ENCODE peak calls at places on chromosomes 2 and 18, in nine cellular contexts. One of them, this sample, is unnamed.

GRCh38 chr2:197915548-197916265 is 111.3 kb downstream of the PLCL1 start:
- DNase-seq in sigmoid colon: no peak
- DNase-seq in vagina: no peak
- DNase-seq in uterus: no peak
- DNase-seq in endothelial cell of umbilical vein: no peak
- DNase-seq in transverse colon: no peak
- DNase-seq in adrenal gland: no peak
- DNase-seq in Peyer's patch: no peak
- DNase-seq in tibial nerve: no peak
- DNase-seq in this sample: no peak

GRCh38 chr18:57834616-57835015 is 31.5 kb upstream of the ATP8B1 start:
- DNase-seq in sigmoid colon: no peak
- DNase-seq in vagina: no peak
- DNase-seq in uterus: no peak
- DNase-seq in endothelial cell of umbilical vein: no peak
- DNase-seq in transverse colon: no peak
- DNase-seq in adrenal gland: no peak
- DNase-seq in Peyer's patch: no peak
- DNase-seq in tibial nerve: no peak
- DNase-seq in this sample: no peak

GRCh38 chr2:231683292-231683898 is 24.9 kb upstream of the PTMA start:
- DNase-seq in sigmoid colon: peak; percentile 58
- DNase-seq in vagina: no peak
- DNase-seq in uterus: no peak
- DNase-seq in endothelial cell of umbilical vein: no peak
- DNase-seq in transverse colon: no peak
- DNase-seq in adrenal gland: no peak
- DNase-seq in Peyer's patch: no peak
- DNase-seq in tibial nerve: no peak
- DNase-seq in this sample: no peak

GRCh38 chr2:72570401-72570800 is 255.4 kb downstream of the EXOC6B start:
- DNase-seq in sigmoid colon: no peak
- DNase-seq in vagina: no peak
- DNase-seq in uterus: no peak
- DNase-seq in endothelial cell of umbilical vein: no peak
- DNase-seq in transverse colon: no peak
- DNase-seq in adrenal gland: no peak
- DNase-seq in Peyer's patch: no peak
- DNase-seq in tibial nerve: no peak
- DNase-seq in this sample: no peak

GRCh38 chr2:236919209-236919608 is 166.5 kb upstream of the COPS8 start:
- DNase-seq in sigmoid colon: no peak
- DNase-seq in vagina: no peak
- DNase-seq in uterus: no peak
- DNase-seq in endothelial cell of umbilical vein: peak; percentile 43
- DNase-seq in transverse colon: no peak
- DNase-seq in adrenal gland: no peak
- DNase-seq in Peyer's patch: no peak
- DNase-seq in tibial nerve: no peak
- DNase-seq in this sample: no peak

GRCh38 chr2:46913471-46914381 is 1.9 kb downstream of the MCFD2 start:
- DNase-seq in sigmoid colon: peak; percentile 69
- DNase-seq in vagina: no peak
- DNase-seq in uterus: no peak
- DNase-seq in endothelial cell of umbilical vein: peak; percentile 59
- DNase-seq in transverse colon: peak; percentile 32
- DNase-seq in adrenal gland: peak; percentile 50
- DNase-seq in Peyer's patch: no peak
- DNase-seq in tibial nerve: no peak
- DNase-seq in this sample: no peak

GRCh38 chr18:31667185-31667584 is 17.2 kb downstream of the B4GALT6 start:
- DNase-seq in sigmoid colon: no peak
- DNase-seq in vagina: no peak
- DNase-seq in uterus: no peak
- DNase-seq in endothelial cell of umbilical vein: no peak
- DNase-seq in transverse colon: no peak
- DNase-seq in adrenal gland: no peak
- DNase-seq in Peyer's patch: no peak
- DNase-seq in tibial nerve: no peak
- DNase-seq in this sample: no peak

GRCh38 chr2:58834404-58834803 is 593.3 kb upstream of the FANCL start:
- DNase-seq in sigmoid colon: no peak
- DNase-seq in vagina: no peak
- DNase-seq in uterus: no peak
- DNase-seq in endothelial cell of umbilical vein: peak; percentile 16
- DNase-seq in transverse colon: no peak
- DNase-seq in adrenal gland: peak; percentile 20
- DNase-seq in Peyer's patch: no peak
- DNase-seq in tibial nerve: no peak
- DNase-seq in this sample: no peak

GRCh38 chr2:112795720-112796119 is 11.4 kb upstream of the IL1A start:
- DNase-seq in sigmoid colon: no peak
- DNase-seq in vagina: no peak
- DNase-seq in uterus: no peak
- DNase-seq in endothelial cell of umbilical vein: no peak
- DNase-seq in transverse colon: no peak
- DNase-seq in adrenal gland: no peak
- DNase-seq in Peyer's patch: no peak
- DNase-seq in tibial nerve: no peak
- DNase-seq in this sample: no peak

GRCh38 chr2:68158134-68158447 is 403 bp downstream of the PNO1 start:
- DNase-seq in sigmoid colon: no peak
- DNase-seq in vagina: no peak
- DNase-seq in uterus: no peak
- DNase-seq in endothelial cell of umbilical vein: no peak
- DNase-seq in transverse colon: no peak
- DNase-seq in adrenal gland: no peak
- DNase-seq in Peyer's patch: no peak
- DNase-seq in tibial nerve: no peak
- DNase-seq in this sample: no peak

GRCh38 chr2:133421516-133422324 is 146.5 kb downstream of the NCKAP5 start:
- DNase-seq in sigmoid colon: no peak
- DNase-seq in vagina: no peak
- DNase-seq in uterus: no peak
- DNase-seq in endothelial cell of umbilical vein: no peak
- DNase-seq in transverse colon: peak; percentile 34
- DNase-seq in adrenal gland: no peak
- DNase-seq in Peyer's patch: no peak
- DNase-seq in tibial nerve: no peak
- DNase-seq in this sample: no peak

GRCh38 chr2:241234066-241234790 is 45.8 kb downstream of the ANO7 start:
- DNase-seq in sigmoid colon: no peak
- DNase-seq in vagina: no peak
- DNase-seq in uterus: no peak
- DNase-seq in endothelial cell of umbilical vein: no peak
- DNase-seq in transverse colon: no peak
- DNase-seq in adrenal gland: no peak
- DNase-seq in Peyer's patch: no peak
- DNase-seq in tibial nerve: no peak
- DNase-seq in this sample: no peak

GRCh38 chr2:20976527-20976926 is 67.3 kb downstream of the APOB start:
- DNase-seq in sigmoid colon: peak; percentile 60
- DNase-seq in vagina: no peak
- DNase-seq in uterus: peak; percentile 31
- DNase-seq in endothelial cell of umbilical vein: no peak
- DNase-seq in transverse colon: no peak
- DNase-seq in adrenal gland: no peak
- DNase-seq in Peyer's patch: no peak
- DNase-seq in tibial nerve: no peak
- DNase-seq in this sample: peak; percentile 52
- H3K27ac ChIP-seq in sigmoid colon: peak overlapping the region; percentile 12
- H3K27ac ChIP-seq in vagina: no peak overlapping the region
- H3K27ac ChIP-seq in uterus: no peak overlapping the region
- H3K27ac ChIP-seq in endothelial cell of umbilical vein: no peak overlapping the region
- H3K27ac ChIP-seq in transverse colon: peak overlapping the region; percentile 17
- H3K27ac ChIP-seq in adrenal gland: no peak overlapping the region
- H3K27ac ChIP-seq in Peyer's patch: no peak overlapping the region
- H3K27ac ChIP-seq in tibial nerve: peak overlapping the region; percentile 49
- H3K27ac ChIP-seq in this sample: peak overlapping the region; percentile 59

DNA sequence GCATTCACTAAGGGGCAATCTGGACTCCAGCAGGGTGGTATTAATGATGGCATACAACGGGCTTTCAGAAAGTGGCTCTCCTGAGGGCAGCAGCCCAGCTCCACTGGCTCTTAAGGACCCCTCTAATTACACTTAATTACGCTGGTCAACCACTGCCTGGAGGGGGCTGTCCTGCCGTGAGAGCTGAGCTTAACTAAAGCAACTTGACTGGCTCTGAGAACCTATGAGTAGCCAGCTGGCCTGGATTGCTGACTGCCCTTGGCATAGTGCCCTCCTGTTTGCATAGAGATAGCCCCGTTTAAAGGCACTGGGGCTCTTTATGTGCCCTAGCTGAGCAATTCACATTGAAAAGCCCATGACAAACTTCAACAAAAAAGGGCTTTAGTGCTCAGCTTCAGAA is 3.8 kb downstream of the LIPG start:
- DNase-seq in sigmoid colon: no peak
- DNase-seq in vagina: no peak
- DNase-seq in uterus: no peak
- DNase-seq in endothelial cell of umbilical vein: no peak
- DNase-seq in transverse colon: peak; percentile 21
- DNase-seq in adrenal gland: no peak
- DNase-seq in Peyer's patch: no peak
- DNase-seq in tibial nerve: no peak
- DNase-seq in this sample: peak; percentile 28
- TF ChIP-seq POLR2A in sigmoid colon: no peak
- TF ChIP-seq POLR2A in vagina: no peak
- TF ChIP-seq POLR2A in uterus: no peak
- TF ChIP-seq POLR2A in endothelial cell of umbilical vein: no peak
- TF ChIP-seq POLR2A in transverse colon: no peak
- TF ChIP-seq POLR2A in adrenal gland: no peak
- TF ChIP-seq POLR2A in Peyer's patch: no peak
- TF ChIP-seq POLR2A in tibial nerve: no peak
- TF ChIP-seq POLR2A in this sample: no peak

GRCh38 chr2:200695178-200695930 is 109.5 kb downstream of the AOX1 start:
- DNase-seq in sigmoid colon: no peak
- DNase-seq in vagina: no peak
- DNase-seq in uterus: no peak
- DNase-seq in endothelial cell of umbilical vein: no peak
- DNase-seq in transverse colon: no peak
- DNase-seq in adrenal gland: no peak
- DNase-seq in Peyer's patch: no peak
- DNase-seq in tibial nerve: no peak
- DNase-seq in this sample: peak; percentile 18
- H3K27ac ChIP-seq in sigmoid colon: no peak overlapping the region
- H3K27ac ChIP-seq in vagina: no peak overlapping the region
- H3K27ac ChIP-seq in uterus: no peak overlapping the region
- H3K27ac ChIP-seq in endothelial cell of umbilical vein: no peak overlapping the region
- H3K27ac ChIP-seq in transverse colon: no peak overlapping the region
- H3K27ac ChIP-seq in adrenal gland: no peak overlapping the region
- H3K27ac ChIP-seq in Peyer's patch: no peak overlapping the region
- H3K27ac ChIP-seq in tibial nerve: no peak overlapping the region
- H3K27ac ChIP-seq in this sample: no peak overlapping the region

DNA sequence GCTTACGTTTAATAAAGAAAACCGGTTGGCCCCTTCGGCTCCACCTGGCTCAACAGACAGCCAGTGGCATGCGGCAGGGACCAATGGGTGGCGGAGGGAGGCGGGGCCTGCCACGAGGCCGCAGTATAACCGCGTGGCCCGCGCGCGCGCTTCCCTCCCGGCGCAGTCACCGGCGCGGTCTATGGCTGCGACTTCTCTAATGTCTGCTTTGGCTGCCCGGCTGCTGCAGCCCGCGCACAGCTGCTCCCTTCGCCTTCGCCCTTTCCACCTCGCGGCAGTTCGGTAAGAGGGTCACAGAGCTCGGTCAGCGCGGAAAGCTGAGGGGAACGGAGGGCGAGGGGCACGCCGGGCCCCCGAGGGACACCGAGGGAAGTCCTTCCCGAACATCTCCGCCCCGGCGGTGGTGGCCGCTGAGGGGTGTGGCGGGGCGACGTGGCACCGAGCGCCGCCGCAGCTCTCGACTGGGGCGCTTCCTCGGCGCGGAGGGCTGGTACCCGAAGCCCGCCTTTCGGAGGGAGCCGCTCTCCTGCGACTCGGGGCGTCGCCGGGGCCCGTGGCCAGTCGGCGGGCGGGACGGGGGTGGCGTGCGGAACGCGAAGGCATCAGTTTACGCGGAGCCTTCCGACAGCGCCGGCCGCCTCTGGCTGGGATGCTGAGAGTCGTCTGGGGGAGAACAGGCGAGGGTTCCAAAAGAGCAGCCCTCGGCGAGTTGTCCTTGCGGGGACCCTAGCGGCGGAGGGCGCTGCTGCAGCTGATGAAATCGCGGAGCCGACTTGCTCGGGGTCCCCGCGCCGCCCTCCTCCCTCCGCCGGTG is at the start of gene MTHFD2:
- DNase-seq in sigmoid colon: peak; percentile 91
- DNase-seq in vagina: no peak
- DNase-seq in uterus: peak; percentile 88
- DNase-seq in endothelial cell of umbilical vein: peak; percentile 97
- DNase-seq in transverse colon: peak; percentile 94
- DNase-seq in adrenal gland: peak; percentile 80
- DNase-seq in Peyer's patch: peak; percentile 94
- DNase-seq in tibial nerve: peak; percentile 78
- DNase-seq in this sample: peak; percentile 83
- TF ChIP-seq POLR2A in sigmoid colon: peak; percentile 33
- TF ChIP-seq POLR2A in vagina: no peak
- TF ChIP-seq POLR2A in uterus: peak; percentile 29
- TF ChIP-seq POLR2A in endothelial cell of umbilical vein: peak; percentile 91
- TF ChIP-seq POLR2A in transverse colon: peak; percentile 89
- TF ChIP-seq POLR2A in adrenal gland: peak; percentile 39
- TF ChIP-seq POLR2A in Peyer's patch: peak; percentile 86
- TF ChIP-seq POLR2A in tibial nerve: no peak
- TF ChIP-seq POLR2A in this sample: peak; percentile 82

GRCh38 chr18:63773616-63774015 is 1.6 kb upstream of the SERPINB7 start:
- DNase-seq in sigmoid colon: no peak
- DNase-seq in vagina: no peak
- DNase-seq in uterus: no peak
- DNase-seq in endothelial cell of umbilical vein: no peak
- DNase-seq in transverse colon: no peak
- DNase-seq in adrenal gland: no peak
- DNase-seq in Peyer's patch: no peak
- DNase-seq in tibial nerve: no peak
- DNase-seq in this sample: no peak
- H3K27ac ChIP-seq in sigmoid colon: no peak overlapping the region
- H3K27ac ChIP-seq in vagina: no peak overlapping the region
- H3K27ac ChIP-seq in uterus: no peak overlapping the region
- H3K27ac ChIP-seq in endothelial cell of umbilical vein: no peak overlapping the region
- H3K27ac ChIP-seq in transverse colon: no peak overlapping the region
- H3K27ac ChIP-seq in adrenal gland: no peak overlapping the region
- H3K27ac ChIP-seq in Peyer's patch: no peak overlapping the region
- H3K27ac ChIP-seq in tibial nerve: no peak overlapping the region
- H3K27ac ChIP-seq in this sample: no peak overlapping the region

GRCh38 chr2:168901013-168901412 is at the start of gene G6PC2:
- DNase-seq in sigmoid colon: no peak
- DNase-seq in vagina: no peak
- DNase-seq in uterus: no peak
- DNase-seq in endothelial cell of umbilical vein: no peak
- DNase-seq in transverse colon: no peak
- DNase-seq in adrenal gland: no peak
- DNase-seq in Peyer's patch: no peak
- DNase-seq in tibial nerve: no peak
- DNase-seq in this sample: no peak
- TF ChIP-seq POLR2A in sigmoid colon: no peak
- TF ChIP-seq POLR2A in vagina: no peak
- TF ChIP-seq POLR2A in uterus: no peak
- TF ChIP-seq POLR2A in endothelial cell of umbilical vein: no peak
- TF ChIP-seq POLR2A in transverse colon: no peak
- TF ChIP-seq POLR2A in adrenal gland: no peak
- TF ChIP-seq POLR2A in Peyer's patch: no peak
- TF ChIP-seq POLR2A in tibial nerve: no peak
- TF ChIP-seq POLR2A in this sample: no peak